ENCODE peak calls at places on chromosomes 1 and 21, in five cellular contexts. T is OCI-LY7, H is IMR-90, M is mammary epithelial cell, L is fibroblast of lung. N is an unnamed sample.

GRCh38 chr1:198656500-198656932 is 17.7 kb downstream of the PTPRC start:
- DNase-seq in T (peak), H (no peak), M (peak), L (no peak), N (peak)

GRCh38 chr1:119294728-119295127 is 73.9 kb upstream of the HAO2 start:
- DNase-seq in T (peak), H (no peak), M (no peak), L (no peak), N (no peak)

GRCh38 chr1:245260116-245260882 is 105.5 kb downstream of the KIF26B start:
- DNase-seq in T (no peak), H (no peak), M (no peak), L (peak), N (no peak)

GRCh38 chr1:184532199-184532598 is 145.4 kb downstream of the C1orf21 start:
- DNase-seq in T (no peak), H (no peak), M (peak), L (no peak), N (no peak)

GRCh38 chr1:203673550-203674411 is 47.1 kb downstream of the ATP2B4 start:
- DNase-seq in T (peak), H (peak), M (peak), L (peak), N (peak)

GRCh38 chr1:92315766-92316413 is 17.0 kb downstream of the RPAP2 start:
- DNase-seq in T (no peak), H (no peak), M (no peak), L (no peak), N (no peak)

GRCh38 chr1:39926343-39926769 is 24.6 kb upstream of the MYCL start:
- DNase-seq in T (peak), H (peak), M (no peak), L (peak), N (no peak)

GRCh38 chr1:240672132-240672811 is 60.3 kb upstream of the GREM2 start:
- DNase-seq in T (no peak), H (peak), M (no peak), L (no peak), N (no peak)

GRCh38 chr1:24586970-24587820 is 31.3 kb downstream of the NCMAP start:
- DNase-seq in T (peak), H (peak), M (peak), L (peak), N (peak)

GRCh38 chr1:67361646-67362045 is 54.0 kb downstream of the IL12RB2 start:
- DNase-seq in T (no peak), H (no peak), M (no peak), L (no peak), N (no peak)

GRCh38 chr21:18646114-18646513 is 242.5 kb upstream of the TMPRSS15 start:
- DNase-seq in T (no peak), H (no peak), M (no peak), L (no peak), N (no peak)

GRCh38 chr1:176122282-176122681 is 84.8 kb downstream of the COP1 start:
- DNase-seq in T (no peak), H (no peak), M (no peak), L (no peak), N (no peak)

GRCh38 chr1:29642519-29642918 is 406.2 kb downstream of the PTPRU start:
- DNase-seq in T (no peak), H (no peak), M (no peak), L (no peak), N (no peak)

GRCh38 chr1:11701981-11702803 is 10.7 kb downstream of the DRAXIN start:
- DNase-seq in T (no peak), H (no peak), M (no peak), L (no peak), N (no peak)

GRCh38 chr1:932178-932520 is 8.4 kb downstream of the SAMD11 start:
- DNase-seq in T (no peak), H (no peak), M (no peak), L (no peak), N (no peak)

DNA sequence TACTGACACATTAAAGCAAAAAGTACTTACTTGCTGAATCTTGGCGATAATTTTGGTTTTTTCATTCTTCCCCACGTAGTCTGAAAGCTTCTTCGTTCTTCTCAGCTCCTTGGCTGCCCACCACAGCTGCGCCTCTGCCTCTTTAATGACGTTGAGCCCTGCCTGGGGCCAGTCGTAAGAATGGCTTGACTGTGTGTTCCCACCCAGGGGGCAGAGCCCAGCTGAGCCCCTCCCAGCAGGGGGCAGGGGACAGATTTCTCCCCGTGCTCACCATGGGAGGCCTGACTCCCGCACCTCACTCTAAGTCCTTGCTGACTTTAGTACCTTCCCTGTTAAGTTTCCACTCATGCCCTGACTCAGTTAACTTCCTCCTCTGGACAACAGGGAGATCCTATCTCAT is 9.0 kb downstream of the CFAP298 start:
- DNase-seq in T (no peak), H (no peak), M (no peak), L (no peak), N (no peak)
- H3K4me2 ChIP-seq in T (no peak), H (no peak), M (no peak), L (no peak), N (no peak)

GRCh38 chr1:196651079-196651478 is 764 bp upstream of the CFH start:
- DNase-seq in T (no peak), H (no peak), M (no peak), L (no peak), N (no peak)

GRCh38 chr1:196654271-196654670 is 2.4 kb downstream of the CFH start:
- DNase-seq in T (no peak), H (no peak), M (no peak), L (no peak), N (no peak)

GRCh38 chr1:196649990-196650389 is 1.9 kb upstream of the CFH start:
- DNase-seq in T (no peak), H (no peak), M (no peak), L (no peak), N (no peak)

GRCh38 chr1:196650403-196650802 is 1.4 kb upstream of the CFH start:
- DNase-seq in T (no peak), H (no peak), M (no peak), L (no peak), N (no peak)

DNA sequence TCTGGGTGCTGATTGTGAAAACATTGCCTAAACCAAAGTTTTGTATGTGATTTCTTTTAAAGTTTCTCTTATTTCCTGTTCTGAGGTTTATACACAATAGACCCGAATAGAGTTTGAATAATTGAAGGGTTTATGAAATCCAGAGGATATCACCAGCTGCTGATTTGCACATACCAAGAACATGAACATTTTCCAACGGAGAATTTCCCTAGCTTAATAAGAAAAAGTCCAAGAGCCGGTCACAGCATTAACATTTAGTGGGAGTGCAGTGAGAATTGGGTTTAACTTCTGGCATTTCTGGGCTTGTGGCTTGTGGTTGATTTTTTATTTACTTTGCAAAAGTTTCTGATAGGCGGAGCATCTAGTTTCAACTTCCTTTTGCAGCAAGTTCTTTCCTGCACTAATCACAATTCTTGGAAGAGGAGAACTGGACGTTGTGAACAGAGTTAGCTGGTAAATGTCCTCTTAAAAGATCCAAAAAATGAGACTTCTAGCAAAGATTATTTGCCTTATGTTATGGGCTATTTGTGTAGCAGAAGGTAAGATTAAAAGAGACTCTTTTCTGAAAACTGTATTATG is at the start of gene CFH:
- DNase-seq in T (no peak), H (peak), M (peak), L (peak), N (peak)
- H3K4me2 ChIP-seq in T (no peak), H (peak), M (peak), L (peak), N (peak)

DNA sequence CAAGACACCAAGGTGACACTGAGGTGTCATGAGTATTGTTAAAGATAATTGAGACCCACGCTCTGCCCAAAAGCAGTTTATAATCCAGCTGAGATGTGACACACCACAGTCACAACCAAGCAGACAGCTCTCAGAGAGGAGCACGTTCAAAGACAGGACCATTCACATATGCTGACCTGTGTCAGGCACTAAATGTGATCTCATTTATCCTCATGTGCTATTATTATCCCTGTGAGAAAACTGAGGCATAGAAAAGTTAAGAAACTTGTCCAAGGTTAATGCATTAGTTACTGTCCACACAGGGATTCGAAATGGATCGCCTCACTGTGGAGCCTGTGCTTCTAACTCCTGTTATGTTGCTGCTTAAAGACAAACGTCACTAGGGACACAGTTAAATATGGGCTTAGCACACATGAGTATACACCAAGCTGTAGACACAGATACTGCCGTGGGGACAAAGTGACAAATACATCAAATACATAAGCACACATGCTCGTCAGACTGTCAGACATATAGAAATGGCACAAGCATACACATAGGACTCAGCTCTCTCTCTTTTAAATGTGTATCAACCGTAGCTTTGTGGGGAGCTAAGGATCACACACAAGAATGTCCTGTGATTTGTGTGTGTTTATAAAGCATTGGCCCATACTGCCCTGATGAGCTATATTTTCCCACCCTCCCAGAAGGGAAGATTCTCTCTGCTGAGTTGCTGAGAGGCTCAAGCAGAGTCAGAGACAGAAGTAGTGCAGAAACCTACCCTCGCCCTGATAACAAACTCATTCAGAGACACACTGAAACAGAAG is 3.5 kb upstream of the IGSF8 start:
- DNase-seq in T (no peak), H (peak), M (no peak), L (no peak), N (no peak)
- H3K4me2 ChIP-seq in T (peak), H (no peak), M (no peak), L (no peak), N (no peak)

DNA sequence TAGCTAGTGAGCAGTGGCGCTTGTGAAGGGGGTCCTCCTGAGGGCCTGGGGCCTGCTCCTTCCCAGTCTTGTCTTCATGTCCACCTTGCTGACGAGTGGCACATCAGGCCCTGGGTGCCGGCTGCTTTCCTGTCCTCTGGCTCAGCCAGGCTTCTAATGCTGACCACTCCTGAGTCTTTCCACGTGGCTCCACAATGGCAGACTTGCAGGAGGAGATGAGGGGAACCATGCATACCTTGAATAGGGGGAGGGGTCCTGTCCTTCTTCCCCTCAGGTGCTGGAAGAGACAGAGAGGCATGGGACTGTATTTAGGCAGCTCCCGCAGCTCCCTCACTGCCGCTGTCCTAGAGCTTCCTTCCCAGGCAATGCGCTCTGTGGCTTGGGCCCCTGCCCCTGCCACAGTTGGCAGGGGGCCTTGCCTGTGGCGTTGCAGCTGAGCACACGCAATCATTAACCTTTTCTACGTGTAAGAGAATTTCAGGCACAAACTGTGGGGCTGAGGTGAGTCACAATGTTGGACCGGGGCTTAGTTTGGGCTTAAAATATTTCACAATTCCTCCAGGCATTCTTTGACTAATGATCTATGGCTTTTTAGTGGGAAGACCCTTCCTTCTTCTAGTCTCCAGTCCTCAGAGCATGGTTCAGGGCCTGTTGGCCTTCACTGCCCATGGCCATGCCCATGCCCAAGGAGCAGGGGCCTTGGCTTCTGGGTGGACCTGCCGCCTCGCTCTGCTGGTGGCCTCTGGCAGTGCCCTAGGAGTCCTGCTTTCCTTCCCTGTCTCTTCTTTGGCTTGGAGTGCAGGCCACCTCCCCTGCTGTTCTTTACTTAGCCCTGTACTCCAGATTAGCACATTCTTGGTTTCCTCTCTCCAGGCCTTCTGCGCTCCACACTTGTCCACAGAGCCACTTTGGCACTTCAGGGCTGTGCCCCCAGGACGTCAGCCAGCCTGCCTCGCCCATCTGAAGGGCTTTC is 39.1 kb downstream of the MAPKAPK2 start:
- DNase-seq in T (no peak), H (peak), M (peak), L (peak), N (peak)
- H3K4me2 ChIP-seq in T (no peak), H (peak), M (peak), L (peak), N (peak)

DNA sequence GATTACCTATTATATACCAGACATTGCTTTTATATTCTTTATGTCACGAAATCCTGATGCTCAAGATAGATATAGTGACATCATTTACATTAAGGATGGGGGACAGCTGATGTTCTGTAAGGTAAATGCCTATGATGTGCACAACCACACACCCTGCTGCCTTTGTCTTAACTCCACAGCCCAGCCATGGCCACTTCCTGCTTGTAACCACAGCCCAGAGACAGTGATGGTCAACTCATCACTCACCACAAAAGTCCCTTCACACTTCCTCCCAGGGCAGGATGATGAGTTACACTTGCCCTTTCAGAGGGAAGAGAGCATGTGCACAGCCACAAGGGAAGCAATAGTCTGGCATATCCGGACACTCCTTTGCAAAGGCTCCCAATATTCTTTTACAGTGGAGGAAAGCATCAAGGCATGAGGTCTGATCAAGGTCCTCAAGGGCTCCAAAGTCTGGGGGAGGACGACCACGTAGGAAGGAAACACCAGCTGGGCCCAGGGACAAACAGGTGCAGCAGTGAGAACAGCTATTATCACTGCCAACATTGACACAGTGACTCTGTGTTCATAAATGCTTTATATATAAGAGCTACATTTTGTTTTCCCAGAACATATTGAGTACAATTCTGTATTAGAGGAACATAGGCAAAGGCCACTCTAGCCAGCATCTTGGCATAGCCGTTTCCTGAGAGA is 53.8 kb downstream of the PLPP3 start:
- DNase-seq in T (peak), H (peak), M (peak), L (peak), N (peak)
- H3K4me2 ChIP-seq in T (peak), H (no peak), M (no peak), L (no peak), N (no peak)

GRCh38 chr1:8323706-8324105 is 5.8 kb downstream of the SLC45A1 start:
- DNase-seq in T (no peak), H (no peak), M (no peak), L (no peak), N (no peak)
- H3K4me2 ChIP-seq in T (no peak), H (no peak), M (no peak), L (no peak), N (no peak)

DNA sequence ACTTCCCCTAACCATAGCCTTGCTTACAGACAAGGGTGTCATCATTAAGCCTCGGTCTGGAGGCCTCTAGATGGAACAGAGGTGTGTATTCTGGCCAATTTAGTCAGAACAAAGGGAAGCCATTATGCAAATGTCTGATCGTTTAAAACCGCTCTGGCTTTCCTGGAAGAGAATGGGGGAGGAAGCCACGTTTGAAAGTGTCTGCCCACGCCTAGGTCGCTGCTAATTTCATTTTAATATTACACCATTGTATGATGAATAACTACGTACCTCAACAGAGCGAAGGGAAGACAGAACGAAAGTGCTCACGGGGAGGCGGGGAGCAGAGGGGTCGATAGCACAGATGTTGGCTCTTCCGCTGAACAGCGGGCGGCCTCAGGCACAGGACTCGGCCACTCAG is 41.1 kb upstream of the CSF3R start:
- DNase-seq in T (no peak), H (no peak), M (no peak), L (no peak), N (no peak)
- H3K4me2 ChIP-seq in T (no peak), H (no peak), M (no peak), L (no peak), N (no peak)

GRCh38 chr1:154157520-154158306 is 2.8 kb upstream of the NUP210L start:
- DNase-seq in T (peak), H (peak), M (no peak), L (peak), N (no peak)
- H3K4me2 ChIP-seq in T (peak), H (no peak), M (no peak), L (no peak), N (no peak)